ENCODE peak calls at places on chromosomes 4 and X, in seven cellular contexts. M is cardiac muscle cell, F is upper lobe of right lung, I is substantia nigra, Q is ascending aorta, K is small intestine, C is fibroblast of lung. Z is an unnamed sample.

GRCh38 chr4:116361782-116362181 is 723.6 kb downstream of the TRAM1L1 start:
- DNase-seq in I (no peak), Q (no peak), M (no peak), K (no peak), C (no peak), F (no peak), Z (no peak)

GRCh38 chr4:108512615-108513505 is 107.5 kb upstream of the RPL34 start:
- DNase-seq in C (peak; percentile 76), K (peak; percentile 27), I (no peak), F (no peak), M (peak; percentile 56), Q (no peak), Z (peak; percentile 75)

GRCh38 chrX:11180571-11180970 is 69.4 kb downstream of the HCCS start:
- DNase-seq in F (no peak), K (peak; percentile 3), C (peak; percentile 14), Q (no peak), M (no peak), I (no peak), Z (no peak)

GRCh38 chrX:134691453-134691852 is 33.2 kb upstream of the PLAC1 start:
- DNase-seq in Q (no peak), K (no peak), C (no peak), F (no peak), I (no peak), M (no peak), Z (no peak)

GRCh38 chr4:25592670-25593069 is 63.0 kb upstream of the SLC34A2 start:
- DNase-seq in F (no peak), Q (no peak), C (no peak), K (no peak), I (no peak), M (no peak), Z (no peak)

GRCh38 chr4:152850377-152850776 is 70.6 kb downstream of the ARFIP1 start:
- DNase-seq in K (no peak), Q (no peak), I (no peak), F (peak; percentile 72), M (peak; percentile 27), C (peak; percentile 23), Z (no peak)

GRCh38 chrX:9456250-9457074 is 8.4 kb upstream of the TBL1X start:
- DNase-seq in F (no peak), C (peak; percentile 28), M (no peak), K (no peak), I (no peak), Q (peak; percentile 43), Z (no peak)

GRCh38 chr4:89056292-89056952 is 563 bp downstream of the FAM13A start:
- DNase-seq in K (no peak), F (no peak), C (no peak), I (no peak), Q (no peak), M (no peak), Z (no peak)

GRCh38 chr4:26452565-26453531 is 37.4 kb downstream of the CCKAR start:
- DNase-seq in K (peak; percentile 8), F (no peak), I (no peak), M (no peak), Q (no peak), C (no peak), Z (no peak)

GRCh38 chr4:162341533-162341932 is 177.7 kb upstream of the FSTL5 start:
- DNase-seq in M (no peak), C (no peak), Q (no peak), K (no peak), F (no peak), I (no peak), Z (no peak)

GRCh38 chr4:128835498-128836222 is 26.2 kb downstream of the JADE1 start:
- DNase-seq in I (no peak), M (peak; percentile 86), K (no peak), Q (peak; percentile 70), C (peak; percentile 92), F (peak; percentile 75), Z (no peak)

GRCh38 chr4:19259920-19260319 is 991.8 kb upstream of the SLIT2 start:
- DNase-seq in I (no peak), Q (no peak), F (no peak), K (no peak), M (no peak), C (no peak), Z (no peak)

GRCh38 chr4:89108068-89108467 is 3.3 kb upstream of the TIGD2 start:
- DNase-seq in Q (no peak), I (no peak), C (no peak), K (no peak), F (no peak), M (no peak), Z (no peak)

GRCh38 chr4:22643952-22644351 is 48.8 kb upstream of the GBA3 start:
- DNase-seq in Q (no peak), I (no peak), C (no peak), M (no peak), K (no peak), F (no peak), Z (no peak)

GRCh38 chr4:153987291-153987690 is 198.4 kb upstream of the SFRP2 start:
- DNase-seq in Q (no peak), M (no peak), F (no peak), C (peak; percentile 28), K (no peak), I (no peak), Z (no peak)

GRCh38 chrX:17597836-17598434 is 139.4 kb upstream of the SCML1 start:
- DNase-seq in M (peak; percentile 82), I (no peak), F (peak; percentile 77), K (peak; percentile 85), C (peak; percentile 77), Q (peak; percentile 93), Z (no peak)

GRCh38 chrX:153782324-153782723 is 1.5 kb downstream of the SRPK3 start:
- DNase-seq in I (no peak), M (no peak), F (no peak), K (peak; percentile 11), C (no peak), Q (no peak), Z (no peak)

GRCh38 chr4:153706519-153706918 is 22.4 kb downstream of the TLR2 start:
- DNase-seq in F (no peak), Q (no peak), C (no peak), K (no peak), I (no peak), M (no peak), Z (no peak)

GRCh38 chr4:43763029-43763610 is 685.5 kb downstream of the KCTD8 start:
- DNase-seq in M (no peak), F (no peak), C (no peak), K (no peak), I (no peak), Q (no peak), Z (no peak)

GRCh38 chr4:184447664-184448063 is 26.7 kb downstream of the IRF2 start:
- DNase-seq in Q (no peak), C (no peak), I (no peak), F (no peak), K (no peak), M (no peak), Z (no peak)

DNA sequence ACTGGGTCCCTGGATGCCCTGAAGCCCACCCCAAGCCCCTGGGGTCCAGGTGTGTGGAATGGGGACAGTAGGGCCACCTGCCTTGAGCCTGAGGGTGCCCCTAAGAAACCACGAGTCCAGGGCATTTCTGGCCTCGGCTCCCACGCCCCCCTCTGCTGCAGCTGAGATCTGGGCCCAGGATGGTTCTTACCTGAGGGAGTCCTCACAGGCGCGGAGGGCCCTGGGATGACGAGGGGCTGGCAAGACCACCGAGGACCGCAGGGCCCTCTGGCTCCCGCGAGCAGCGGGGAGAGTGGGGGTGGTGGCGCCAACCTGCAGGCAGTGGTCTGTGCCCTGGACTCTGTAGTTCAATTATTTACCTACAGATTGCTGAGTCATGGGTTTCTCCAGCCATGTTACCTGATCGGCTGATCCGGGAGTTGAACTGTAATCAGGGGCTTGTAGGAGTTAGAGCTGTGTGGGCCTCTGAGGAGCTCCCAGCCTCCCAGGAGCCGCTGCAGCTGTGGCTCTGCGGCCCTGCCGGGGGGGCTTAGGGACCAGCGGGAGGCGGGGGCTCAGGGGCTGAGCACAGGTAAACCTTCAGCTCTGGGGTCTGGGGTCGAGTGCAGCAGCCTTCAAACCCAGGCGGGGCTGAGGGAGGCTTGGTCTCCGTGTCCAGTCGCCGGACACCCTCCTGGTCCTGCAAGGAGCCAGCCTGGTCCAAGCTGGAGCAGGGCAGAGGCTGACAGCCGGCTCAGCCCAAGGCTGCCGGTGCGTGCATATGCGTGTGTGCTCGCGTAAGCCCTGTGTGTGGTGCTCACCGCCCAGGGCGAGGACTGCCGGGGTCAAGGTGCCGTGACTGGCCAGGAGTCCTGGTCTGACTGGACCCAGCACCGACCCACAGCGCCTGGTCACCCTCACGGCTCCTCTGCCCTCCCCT is at the start of gene SLC26A1:
- DNase-seq in C (no peak), F (no peak), M (no peak), I (no peak), Q (no peak), K (peak; percentile 92), Z (no peak)
- H3K27ac ChIP-seq in C (no peak within 1 kb of the TSS), F (peak within 1 kb of the TSS; percentile 86), M (no peak within 1 kb of the TSS), I (no peak within 1 kb of the TSS), Q (no peak within 1 kb of the TSS), K (peak within 1 kb of the TSS; percentile 91), Z (no peak within 1 kb of the TSS)

GRCh38 chr4:7831330-7831729 is 108.3 kb downstream of the AFAP1 start:
- DNase-seq in I (no peak), F (no peak), M (peak; percentile 70), Q (no peak), K (no peak), C (peak; percentile 95), Z (no peak)
- H3K27ac ChIP-seq in I (no peak overlapping the region), F (peak overlapping the region; percentile 53), M (peak overlapping the region; percentile 56), Q (peak overlapping the region; percentile 81), K (peak overlapping the region; percentile 85), C (peak overlapping the region; percentile 86), Z (no peak overlapping the region)

GRCh38 chr4:180152831-180153230 is 2090.4 kb upstream of the TENM3 start:
- DNase-seq in M (no peak), Q (no peak), C (no peak), I (no peak), K (no peak), F (no peak), Z (no peak)
- H3K27ac ChIP-seq in M (no peak overlapping the region), Q (no peak overlapping the region), C (no peak overlapping the region), I (no peak overlapping the region), K (no peak overlapping the region), F (no peak overlapping the region), Z (no peak overlapping the region)

GRCh38 chr4:173398251-173398650 is 665 bp downstream of the SCRG1 start:
- DNase-seq in Q (no peak), F (no peak), I (no peak), C (peak; percentile 19), K (no peak), M (no peak), Z (no peak)
- H3K27ac ChIP-seq in Q (peak overlapping the region; percentile 67), F (no peak overlapping the region), I (peak overlapping the region; percentile 47), C (no peak overlapping the region), K (no peak overlapping the region), M (no peak overlapping the region), Z (no peak overlapping the region)

DNA sequence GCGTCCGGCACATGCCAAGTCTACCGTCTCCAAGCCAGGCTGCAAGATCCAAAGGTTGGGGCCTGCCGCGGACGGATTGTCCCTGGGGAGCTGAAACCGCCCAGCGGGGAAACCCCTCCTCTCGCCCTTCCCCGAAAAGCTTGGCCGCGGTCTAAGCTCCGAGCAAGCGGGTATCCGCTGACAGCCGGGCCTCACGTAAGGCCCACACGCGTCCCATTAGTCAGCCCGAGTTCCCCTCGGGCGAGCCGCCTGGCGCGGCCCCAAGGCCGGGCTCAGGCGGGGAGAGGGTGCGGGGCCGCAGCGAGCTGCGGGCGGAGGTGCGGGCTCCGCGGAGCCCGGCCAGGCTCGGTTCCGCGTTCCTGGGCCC is 6.9 kb upstream of the BCOR start:
- DNase-seq in Q (peak; percentile 85), M (peak; percentile 79), C (peak; percentile 55), F (peak; percentile 76), I (peak; percentile 33), K (peak; percentile 67), Z (peak; percentile 73)
- H3K27ac ChIP-seq in Q (peak overlapping the region; percentile 96), M (peak overlapping the region; percentile 82), C (no peak overlapping the region), F (peak overlapping the region; percentile 77), I (no peak overlapping the region), K (peak overlapping the region; percentile 90), Z (peak overlapping the region; percentile 72)

GRCh38 chrX:118974088-118974907 is at the start of gene LONRF3:
- DNase-seq in Q (peak; percentile 89), K (peak; percentile 64), F (peak; percentile 88), I (peak; percentile 15), C (peak; percentile 29), M (peak; percentile 64), Z (peak; percentile 45)
- H3K27ac ChIP-seq in Q (peak within 1 kb of the TSS; percentile 76), K (peak within 1 kb of the TSS; percentile 82), F (peak within 1 kb of the TSS; percentile 83), I (no peak within 1 kb of the TSS), C (no peak within 1 kb of the TSS), M (no peak within 1 kb of the TSS), Z (no peak within 1 kb of the TSS)